ENCODE peak calls at places on chromosomes 2 and 18, in seven cellular contexts. M, T, O, V, F, W and Q are unnamed samples.

GRCh38 chr2:44803100-44803424 is 138.4 kb upstream of the SIX3 start:
- DNase-seq in O (no peak), W (no peak), F (no peak), T (no peak), M (no peak), V (no peak), Q (no peak)

GRCh38 chr2:8684421-8684884 is 2.6 kb downstream of the ID2 start:
- DNase-seq in O (peak), W (peak), F (no peak), V (peak), T (no peak), M (no peak), Q (peak)

GRCh38 chr2:85713836-85714235 is 19.7 kb downstream of the GNLY start:
- DNase-seq in V (no peak), O (no peak), T (no peak), F (no peak), M (peak), W (no peak), Q (no peak)

GRCh38 chr18:49609416-49610284 is 47.8 kb downstream of the LIPG start:
- DNase-seq in F (peak), W (no peak), O (peak), V (no peak), M (no peak), T (no peak), Q (peak)

GRCh38 chr2:233982421-233983121 is 65.4 kb downstream of the TRPM8 start:
- DNase-seq in V (no peak), M (no peak), F (peak), T (no peak), O (peak), W (no peak), Q (peak)

GRCh38 chr2:128145651-128146050 is 54.7 kb downstream of the UGGT1 start:
- DNase-seq in M (no peak), T (no peak), W (no peak), F (peak), O (no peak), V (no peak), Q (peak)

GRCh38 chr2:148996805-148997204 is 41.7 kb upstream of the LYPD6B start:
- DNase-seq in O (no peak), W (no peak), M (no peak), V (no peak), F (no peak), T (no peak), Q (no peak)

GRCh38 chr18:79851489-79851888 is 53.8 kb downstream of the KCNG2 start:
- DNase-seq in F (no peak), O (no peak), W (no peak), M (no peak), V (no peak), T (no peak), Q (no peak)

DNA sequence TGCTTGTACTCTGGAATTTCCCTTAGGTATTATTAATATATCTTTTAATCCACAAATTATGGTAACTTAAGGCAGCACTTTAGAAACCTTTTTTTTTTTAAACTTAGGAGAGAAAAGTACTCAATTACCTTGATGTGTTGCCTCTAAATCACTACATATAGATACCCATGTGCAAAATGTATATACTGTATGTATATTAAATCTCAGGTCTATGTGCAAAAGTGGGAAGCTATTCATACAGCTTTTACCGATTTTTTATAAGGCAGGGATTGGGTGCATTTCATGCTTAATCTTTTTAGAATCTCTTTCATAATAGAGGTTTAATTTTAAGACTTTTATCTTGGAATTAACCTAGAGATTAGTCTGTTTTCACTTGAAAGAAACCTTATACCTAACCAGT is 3.4 kb downstream of the EML4 start:
- DNase-seq in V (no peak), F (no peak), O (no peak), W (no peak), M (no peak), T (no peak), Q (no peak)
- H3K4me3 ChIP-seq in V (no peak), F (no peak), O (no peak), W (no peak), M (no peak), T (no peak), Q (no peak)

GRCh38 chr2:204051476-204051875 is 114.9 kb downstream of the ICOS start:
- DNase-seq in W (no peak), V (peak), O (peak), F (no peak), T (no peak), M (no peak), Q (no peak)
- TF ChIP-seq CTCF in W (no peak), V (peak), O (no peak), F (peak), T (no peak), M (peak), Q (no peak)

DNA sequence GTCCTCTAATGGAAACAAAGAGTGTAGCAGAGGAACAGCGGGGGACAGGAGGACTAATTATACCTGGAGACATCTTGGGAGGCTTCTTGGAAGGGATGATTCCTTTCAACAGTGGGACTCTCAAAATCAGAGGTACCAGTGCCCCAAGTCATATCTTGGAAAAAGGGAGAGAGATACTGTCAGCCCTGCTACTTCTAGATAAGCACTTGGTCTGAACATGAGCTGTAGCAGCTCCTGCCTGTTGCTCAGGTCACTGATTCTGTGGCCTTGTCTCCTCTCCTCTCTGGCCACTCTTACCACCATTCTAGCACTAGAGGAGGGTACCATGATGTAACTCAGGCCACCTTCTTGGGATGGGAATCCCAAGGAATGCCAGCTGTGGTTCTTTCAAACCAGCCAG is 54.5 kb downstream of the MFSD6 start:
- DNase-seq in M (no peak), T (no peak), V (no peak), W (no peak), O (no peak), F (no peak), Q (no peak)
- H3K4me3 ChIP-seq in M (no peak), T (no peak), V (no peak), W (no peak), O (no peak), F (no peak), Q (no peak)

GRCh38 chr18:60090170-60090569 is 190.4 kb downstream of the PMAIP1 start:
- DNase-seq in W (no peak), V (peak), T (no peak), O (peak), F (no peak), M (no peak), Q (peak)
- TF ChIP-seq CTCF in W (no peak), V (peak), T (no peak), O (peak), F (no peak), M (no peak), Q (no peak)